ENCODE peak calls at places on chromosomes 11 and 22, in eight cellular contexts. Y is AG04450, N is brain microvascular endothelial cell, A is GM23338, C is body of pancreas, V is PC-3, Z is GM23248, I is lower lobe of right lung. D is an unnamed sample.
A peak's percentile ranks its signal among the peaks of the same experiment; 100 is the strongest.

GRCh38 chr11:17263803-17264202 is 12.7 kb upstream of the NUCB2 start:
- DNase-seq in Y (no peak), N (no peak), A (no peak), C (no peak), V (peak; percentile 71), Z (peak; percentile 76), I (no peak), D (no peak)

GRCh38 chr11:83671295-83671694 is 385.1 kb upstream of the CCDC90B start:
- DNase-seq in Y (no peak), N (no peak), A (no peak), C (no peak), V (peak; percentile 17), Z (peak; percentile 24), I (no peak), D (no peak)

GRCh38 chr11:107591098-107591445 is at the start of gene ELMOD1:
- DNase-seq in Y (no peak), N (peak; percentile 24), A (peak; percentile 72), C (peak; percentile 24), V (peak; percentile 45), Z (peak; percentile 76), I (peak; percentile 62), D (no peak)

GRCh38 chr22:31947296-31947695 is 3.0 kb downstream of the YWHAH start:
- DNase-seq in Y (no peak), N (no peak), A (no peak), C (no peak), V (no peak), Z (no peak), I (no peak), D (no peak)

GRCh38 chr11:111635706-111636045 is 33.4 kb downstream of the SIK2 start:
- DNase-seq in Y (peak; percentile 29), N (peak; percentile 52), A (no peak), C (peak; percentile 53), V (no peak), Z (peak; percentile 49), I (no peak), D (no peak)

GRCh38 chr11:112795142-112795815 is 165.9 kb upstream of the NCAM1 start:
- DNase-seq in Y (no peak), N (peak; percentile 12), A (peak; percentile 84), C (no peak), V (peak; percentile 70), Z (peak; percentile 76), I (no peak), D (no peak)

GRCh38 chr11:120391854-120392253 is 55.6 kb downstream of the ARHGEF12 start:
- DNase-seq in Y (no peak), N (no peak), A (no peak), C (no peak), V (no peak), Z (no peak), I (no peak), D (no peak)

GRCh38 chr11:9887492-9887891 is 223.6 kb downstream of the SWAP70 start:
- DNase-seq in Y (no peak), N (no peak), A (no peak), C (no peak), V (no peak), Z (no peak), I (no peak), D (no peak)

GRCh38 chr11:132187391-132187790 is 817.0 kb downstream of the NTM start:
- DNase-seq in Y (no peak), N (no peak), A (no peak), C (no peak), V (no peak), Z (no peak), I (no peak), D (no peak)

GRCh38 chr11:126722956-126723664 is 277.5 kb downstream of the KIRREL3 start:
- DNase-seq in Y (no peak), N (no peak), A (no peak), C (no peak), V (no peak), Z (peak; percentile 31), I (no peak), D (no peak)

GRCh38 chr11:5722622-5723021 is 13.6 kb upstream of the OR56B1 start:
- DNase-seq in Y (no peak), N (no peak), A (no peak), C (no peak), V (no peak), Z (no peak), I (no peak), D (no peak)

GRCh38 chr22:28297504-28297903 is 378.4 kb upstream of the PITPNB start:
- DNase-seq in Y (no peak), N (no peak), A (no peak), C (no peak), V (no peak), Z (no peak), I (no peak), D (no peak)

GRCh38 chr22:20422271-20422958 is 15.2 kb downstream of the SCARF2 start:
- DNase-seq in Y (no peak), N (no peak), A (no peak), C (no peak), V (no peak), Z (peak; percentile 82), I (peak; percentile 43), D (no peak)

GRCh38 chr11:6693342-6694228 is 10.4 kb upstream of the MRPL17 start:
- DNase-seq in Y (peak; percentile 38), N (peak; percentile 94), A (no peak), C (no peak), V (peak; percentile 72), Z (peak; percentile 85), I (no peak), D (peak; percentile 60)

GRCh38 chr11:75190652-75191329 is 39.9 kb downstream of the SLCO2B1 start:
- DNase-seq in Y (no peak), N (no peak), A (no peak), C (no peak), V (no peak), Z (no peak), I (no peak), D (no peak)

GRCh38 chr11:133598879-133599278 is 66.6 kb upstream of the OPCML start:
- DNase-seq in Y (no peak), N (no peak), A (peak; percentile 31), C (no peak), V (no peak), Z (no peak), I (no peak), D (no peak)

GRCh38 chr11:2086239-2087040 is 52.7 kb downstream of the IGF2 start:
- DNase-seq in Y (no peak), N (no peak), A (no peak), C (no peak), V (no peak), Z (no peak), I (peak; percentile 32), D (no peak)

GRCh38 chr11:8834379-8834778 is 76.6 kb upstream of the AKIP1 start:
- DNase-seq in Y (no peak), N (no peak), A (peak; percentile 48), C (no peak), V (no peak), Z (no peak), I (no peak), D (no peak)

GRCh38 chr22:27892811-27893210 is 26.2 kb downstream of the PITPNB start:
- DNase-seq in Y (no peak), N (no peak), A (no peak), C (no peak), V (no peak), Z (no peak), I (no peak), D (no peak)

DNA sequence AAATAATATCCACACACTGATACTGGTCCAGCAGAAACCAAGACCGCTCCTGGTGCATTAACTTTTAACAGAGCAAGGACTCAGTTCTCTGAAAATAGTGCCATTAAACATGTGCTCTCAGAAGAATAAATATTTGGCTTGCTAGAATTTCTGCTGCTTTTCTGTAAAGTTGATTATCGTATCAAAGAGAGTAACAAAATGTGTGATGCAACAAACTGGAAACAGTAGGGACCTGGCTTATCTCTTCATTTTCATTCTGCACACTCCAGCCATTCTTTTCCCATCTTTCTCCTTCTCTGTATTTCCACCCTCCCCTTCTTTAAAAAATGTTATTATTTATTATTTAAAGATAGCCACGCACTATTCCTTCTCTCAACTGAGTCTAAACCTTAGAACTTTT is 43.9 kb downstream of the WT1 start:
- DNase-seq in Y (no peak), N (no peak), A (no peak), C (no peak), V (no peak), Z (no peak), I (no peak), D (no peak)
- H3K27ac ChIP-seq in Y (no peak overlapping the region), N (no peak overlapping the region), A (no peak overlapping the region), C (no peak overlapping the region), V (no peak overlapping the region), Z (no peak overlapping the region), I (no peak overlapping the region), D (no peak overlapping the region)

DNA sequence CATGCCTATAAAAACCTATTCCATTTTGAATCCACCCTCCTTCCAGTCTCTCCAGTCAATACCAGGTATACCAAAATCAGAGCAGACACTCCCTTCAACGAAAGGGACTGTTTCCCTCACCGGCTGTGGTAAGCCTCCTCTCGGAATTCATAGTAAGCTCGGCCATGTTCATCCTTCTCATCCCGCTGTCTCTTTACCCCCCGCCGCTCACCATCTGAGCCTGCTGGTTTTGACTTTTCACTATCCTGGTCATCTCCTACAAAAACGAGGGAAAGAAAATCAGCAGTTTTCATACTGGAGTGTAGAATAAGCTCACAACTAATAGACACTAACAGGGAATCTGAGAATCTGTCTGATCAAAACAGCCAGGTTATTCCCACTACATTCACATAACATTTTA is 3.1 kb downstream of the HNRNPUL2 start:
- DNase-seq in Y (no peak), N (no peak), A (no peak), C (no peak), V (no peak), Z (peak; percentile 29), I (no peak), D (no peak)
- H3K27ac ChIP-seq in Y (no peak overlapping the region), N (no peak overlapping the region), A (no peak overlapping the region), C (no peak overlapping the region), V (no peak overlapping the region), Z (no peak overlapping the region), I (no peak overlapping the region), D (no peak overlapping the region)

GRCh38 chr11:101706541-101706940 is 122.7 kb upstream of the TRPC6 start:
- DNase-seq in Y (peak; percentile 20), N (peak; percentile 17), A (no peak), C (no peak), V (peak; percentile 89), Z (peak; percentile 49), I (no peak), D (peak; percentile 48)
- H3K27ac ChIP-seq in Y (no peak overlapping the region), N (no peak overlapping the region), A (no peak overlapping the region), C (no peak overlapping the region), V (peak overlapping the region; percentile 44), Z (no peak overlapping the region), I (no peak overlapping the region), D (peak overlapping the region; percentile 3)

GRCh38 chr22:46055851-46056168 is 78.8 kb upstream of the WNT7B start:
- DNase-seq in Y (no peak), N (no peak), A (no peak), C (no peak), V (no peak), Z (no peak), I (no peak), D (no peak)

GRCh38 chr22:46056169-46057041 is 79.4 kb upstream of the WNT7B start:
- DNase-seq in Y (no peak), N (no peak), A (no peak), C (peak; percentile 47), V (peak; percentile 36), Z (peak; percentile 83), I (peak; percentile 54), D (no peak)

GRCh38 chr22:46054878-46055158 is 77.9 kb upstream of the WNT7B start:
- DNase-seq in Y (no peak), N (no peak), A (no peak), C (peak; percentile 12), V (no peak), Z (no peak), I (peak; percentile 37), D (no peak)

GRCh38 chr22:46054091-46054877 is 77.3 kb upstream of the WNT7B start:
- DNase-seq in Y (no peak), N (no peak), A (no peak), C (peak; percentile 67), V (peak; percentile 57), Z (peak; percentile 89), I (peak; percentile 75), D (no peak)

GRCh38 chr22:46055176-46055850 is 78.4 kb upstream of the WNT7B start:
- DNase-seq in Y (no peak), N (no peak), A (no peak), C (peak; percentile 73), V (peak; percentile 28), Z (peak; percentile 72), I (peak; percentile 68), D (no peak)
- H3K27ac ChIP-seq in Y (no peak overlapping the region), N (no peak overlapping the region), A (no peak overlapping the region), C (peak overlapping the region; percentile 100), V (peak overlapping the region; percentile 96), Z (peak overlapping the region; percentile 99), I (peak overlapping the region; percentile 98), D (peak overlapping the region; percentile 94)